ENCODE peak calls at places on chromosomes 7 and 10, in ten cellular contexts. P is IMR-90, Q is HCT116, X is astrocyte, U is GM23248, R is mammary epithelial cell, F is fibroblast of lung, S is neural progenitor cell, H is neuronal stem cell, M is MM.1S. G is an unnamed sample.

GRCh38 chr7:108384721-108385483 is 71.3 kb downstream of the NRCAM start:
- DNase-seq in U (no peak), X (no peak), M (no peak), Q (no peak), F (no peak), R (no peak), H (no peak), S (no peak), P (no peak), G (peak; percentile 16)

GRCh38 chr10:121988361-121989324 is at the start of gene TACC2:
- DNase-seq in H (no peak), Q (peak; percentile 48), M (no peak), P (no peak), U (no peak), X (no peak), S (no peak), R (no peak), F (no peak), G (peak; percentile 17)

GRCh38 chr7:115008465-115009114 is 86.7 kb downstream of the MDFIC start:
- DNase-seq in H (no peak), M (peak; percentile 21), X (peak; percentile 72), P (peak; percentile 79), Q (no peak), U (peak; percentile 85), F (peak; percentile 76), S (no peak), R (no peak), G (no peak)

GRCh38 chr10:97018251-97019212 is 167.2 kb downstream of the SLIT1 start:
- DNase-seq in U (no peak), R (no peak), M (no peak), X (no peak), S (no peak), Q (no peak), F (no peak), P (no peak), H (no peak), G (no peak)

GRCh38 chr10:114694735-114695134 is 36.7 kb upstream of the ABLIM1 start:
- DNase-seq in M (peak; percentile 14), U (peak; percentile 54), F (no peak), Q (peak; percentile 61), P (no peak), R (no peak), S (peak; percentile 71), X (no peak), H (peak; percentile 38), G (peak; percentile 26)

GRCh38 chr7:156209087-156209486 is 396.8 kb upstream of the SHH start:
- DNase-seq in H (no peak), U (no peak), P (no peak), M (no peak), R (no peak), S (no peak), F (no peak), Q (no peak), X (no peak), G (no peak)

GRCh38 chr7:143295870-143296269 is 7.7 kb downstream of the CASP2 start:
- DNase-seq in P (peak; percentile 91), Q (no peak), R (no peak), M (no peak), F (peak; percentile 86), X (peak; percentile 82), H (no peak), U (no peak), S (no peak), G (peak; percentile 75)

GRCh38 chr7:88759956-88760515 is 536 bp downstream of the ZNF804B start:
- DNase-seq in M (no peak), U (no peak), Q (no peak), F (no peak), S (no peak), H (no peak), P (no peak), R (no peak), X (no peak), G (no peak)

GRCh38 chr10:34295142-34295548 is 520.0 kb downstream of the PARD3 start:
- DNase-seq in Q (no peak), M (no peak), S (no peak), X (peak; percentile 80), P (peak; percentile 38), U (no peak), H (no peak), F (peak; percentile 81), R (no peak), G (peak; percentile 81)

DNA sequence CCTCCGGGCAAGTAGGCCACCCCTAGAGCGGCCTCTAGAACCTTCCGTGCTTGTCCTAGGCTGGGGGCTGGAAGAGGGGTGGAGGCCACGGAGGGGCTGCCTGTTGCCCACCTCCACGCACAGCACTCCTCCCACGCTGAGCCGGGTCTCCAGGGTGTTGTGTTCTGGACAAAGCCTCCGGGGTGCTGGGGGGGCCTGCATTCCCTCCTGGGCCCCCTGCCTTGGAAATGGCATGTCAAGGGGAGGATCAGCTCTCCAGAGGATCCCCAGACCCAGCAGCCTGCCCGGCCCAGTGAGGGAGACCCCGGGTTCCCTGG is 8.1 kb upstream of the TTYH3 start:
- DNase-seq in H (no peak), P (no peak), R (no peak), M (no peak), X (no peak), Q (no peak), F (no peak), U (no peak), S (no peak), G (no peak)
- H3K9ac ChIP-seq in H (no peak overlapping the region), P (no peak overlapping the region), R (no peak overlapping the region), M (no peak overlapping the region), X (no peak overlapping the region), Q (no peak overlapping the region), F (no peak overlapping the region), U (no peak overlapping the region), S (no peak overlapping the region), G (no peak overlapping the region)

GRCh38 chr10:14837003-14837755 is 658 bp downstream of the CDNF start:
- DNase-seq in M (no peak), R (peak; percentile 40), H (peak; percentile 15), X (peak; percentile 53), S (peak; percentile 31), F (no peak), Q (no peak), P (no peak), U (peak; percentile 66), G (no peak)

GRCh38 chr10:14840178-14840577 is 2.1 kb downstream of the HSPA14 start:
- DNase-seq in S (no peak), X (no peak), M (no peak), R (no peak), F (no peak), H (no peak), U (no peak), P (no peak), Q (no peak), G (no peak)

GRCh38 chr10:14837756-14838581 is at the start of the genes CDNF, HSPA14 and MSANTD7:
- DNase-seq in R (peak; percentile 99), U (peak; percentile 99), S (peak; percentile 100), H (peak; percentile 100), Q (peak; percentile 98), M (peak; percentile 100), X (peak; percentile 96), F (peak; percentile 98), P (peak; percentile 99), G (peak; percentile 96)

GRCh38 chr10:14838582-14839304 is 637 bp downstream of the HSPA14 start:
- DNase-seq in S (peak; percentile 83), Q (no peak), F (peak; percentile 29), M (peak; percentile 30), R (peak; percentile 17), U (peak; percentile 61), P (no peak), X (peak; percentile 19), H (peak; percentile 63), G (no peak)

GRCh38 chr10:14839305-14839695 is 1.2 kb downstream of the HSPA14 start:
- DNase-seq in R (peak; percentile 9), U (peak; percentile 54), F (no peak), H (no peak), P (no peak), Q (no peak), M (no peak), X (no peak), S (peak; percentile 18), G (no peak)
- H2AFZ ChIP-seq in R (peak overlapping the region; percentile 96), U (peak overlapping the region; percentile 88), F (no peak overlapping the region), H (peak overlapping the region; percentile 94), P (no peak overlapping the region), Q (no peak overlapping the region), M (no peak overlapping the region), X (peak overlapping the region; percentile 96), S (peak overlapping the region; percentile 86), G (peak overlapping the region; percentile 71)

GRCh38 chr10:8051851-8052257 is 2.6 kb upstream of the GATA3 start:
- DNase-seq in P (no peak), M (no peak), S (peak; percentile 91), H (peak; percentile 75), R (peak; percentile 66), Q (no peak), F (no peak), X (no peak), U (no peak), G (no peak)
- H3K4me2 ChIP-seq in P (no peak overlapping the region), M (no peak overlapping the region), S (peak overlapping the region; percentile 92), H (peak overlapping the region; percentile 77), R (peak overlapping the region; percentile 88), Q (no peak overlapping the region), F (no peak overlapping the region), X (peak overlapping the region; percentile 48), U (no peak overlapping the region), G (no peak overlapping the region)

DNA sequence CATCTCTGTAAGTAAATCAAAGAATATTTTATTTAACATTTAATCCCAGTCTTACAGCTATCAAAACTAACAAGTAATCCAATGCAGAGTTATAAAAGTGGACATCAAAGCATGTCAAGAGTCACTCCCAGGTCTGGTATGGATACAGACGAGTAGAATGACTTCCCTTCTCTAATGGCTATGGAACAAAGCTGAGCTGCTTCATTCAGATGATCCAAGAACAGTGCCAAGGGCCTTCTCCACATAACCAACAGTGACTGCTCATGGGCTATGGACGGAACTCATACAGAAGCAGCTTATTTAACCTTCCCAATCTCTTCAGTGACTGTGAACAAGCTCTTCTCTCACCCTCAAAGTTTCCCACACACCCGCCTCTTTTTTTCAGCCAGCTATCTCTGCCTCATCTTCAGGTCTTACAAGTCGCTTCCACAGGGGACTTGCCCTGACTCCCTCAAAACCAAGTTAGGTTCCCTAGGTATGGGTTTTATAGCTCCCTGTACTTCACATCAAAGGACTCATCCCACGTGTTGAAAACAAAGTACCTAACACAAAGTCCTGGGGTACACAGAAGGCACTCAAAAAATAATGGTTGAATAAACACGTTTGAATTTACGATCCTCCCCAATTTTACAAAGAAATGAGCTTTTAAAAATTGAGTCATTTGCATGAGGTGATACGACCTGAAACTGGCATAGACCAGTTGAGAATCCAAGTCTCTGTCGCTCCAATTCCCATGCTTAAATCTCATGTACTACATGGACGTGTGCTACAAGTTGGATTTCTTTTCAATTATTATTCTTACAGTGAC is 3.1 kb downstream of the USP6NL start:
- DNase-seq in U (no peak), F (no peak), S (no peak), X (no peak), R (no peak), M (no peak), Q (no peak), H (no peak), P (no peak), G (no peak)
- H3K9ac ChIP-seq in U (no peak overlapping the region), F (no peak overlapping the region), S (no peak overlapping the region), X (no peak overlapping the region), R (no peak overlapping the region), M (no peak overlapping the region), Q (no peak overlapping the region), H (no peak overlapping the region), P (no peak overlapping the region), G (no peak overlapping the region)

GRCh38 chr7:135501402-135501801 is 8.5 kb downstream of the CNOT4 start:
- DNase-seq in Q (no peak), U (peak; percentile 68), X (peak; percentile 29), F (peak; percentile 38), H (no peak), M (no peak), R (no peak), P (peak; percentile 58), S (no peak), G (peak; percentile 7)

GRCh38 chr7:135499818-135500217 is 10.1 kb downstream of the CNOT4 start:
- DNase-seq in H (no peak), S (no peak), Q (no peak), X (no peak), U (no peak), P (no peak), R (no peak), F (no peak), M (no peak), G (no peak)
- H2AFZ ChIP-seq in H (no peak overlapping the region), S (no peak overlapping the region), Q (no peak overlapping the region), X (no peak overlapping the region), U (no peak overlapping the region), P (no peak overlapping the region), R (no peak overlapping the region), F (no peak overlapping the region), M (no peak overlapping the region), G (no peak overlapping the region)

G was measured in PC-3.